ENCODE peak calls at places on chromosomes 12 and 14, in six cellular contexts. Q is AG04450, T is GM23338, J is aorta, L is adrenal gland, E is endodermal cell. N is an unnamed sample.

GRCh38 chr12:6540181-6540877 is 6.0 kb downstream of the GAPDH start:
- DNase-seq in Q (peak), T (peak), J (peak), L (peak), E (peak), N (peak)

GRCh38 chr12:87086118-87086891 is 830.1 kb upstream of the MGAT4C start:
- DNase-seq in Q (no peak), T (no peak), J (no peak), L (no peak), E (no peak), N (peak)

GRCh38 chr14:75428230-75429104 is 645 bp downstream of the JDP2 start:
- DNase-seq in Q (no peak), T (peak), J (peak), L (peak), E (peak), N (no peak)

GRCh38 chr14:56120091-56120632 is 2.0 kb downstream of the PELI2 start:
- DNase-seq in Q (no peak), T (no peak), J (no peak), L (no peak), E (no peak), N (no peak)

GRCh38 chr14:102479777-102480176 is 29.8 kb downstream of the ANKRD9 start:
- DNase-seq in Q (no peak), T (no peak), J (peak), L (peak), E (no peak), N (no peak)

GRCh38 chr12:121038861-121039654 is at the start of gene OASL:
- DNase-seq in Q (no peak), T (no peak), J (no peak), L (peak), E (no peak), N (peak)

GRCh38 chr12:46110928-46111699 is 120.7 kb upstream of the SCAF11 start:
- DNase-seq in Q (no peak), T (no peak), J (no peak), L (no peak), E (no peak), N (no peak)

GRCh38 chr12:50642035-50642451 is 121.9 kb upstream of the ATF1 start:
- DNase-seq in Q (peak), T (no peak), J (no peak), L (no peak), E (no peak), N (peak)

GRCh38 chr14:71711619-71712018 is 220.6 kb upstream of the RGS6 start:
- DNase-seq in Q (no peak), T (no peak), J (no peak), L (no peak), E (no peak), N (peak)

GRCh38 chr12:54762390-54762789 is 91.9 kb upstream of the MUCL1 start:
- DNase-seq in Q (no peak), T (no peak), J (no peak), L (no peak), E (no peak), N (no peak)

GRCh38 chr12:14558377-14559051 is 9.2 kb downstream of the PLBD1 start:
- DNase-seq in Q (no peak), T (no peak), J (no peak), L (no peak), E (no peak), N (no peak)

GRCh38 chr12:95218164-95218851 is 701 bp downstream of the VEZT start:
- DNase-seq in Q (no peak), T (no peak), J (no peak), L (peak), E (no peak), N (no peak)

GRCh38 chr12:52632656-52633055 is 14.3 kb upstream of the KRT73 start:
- DNase-seq in Q (no peak), T (no peak), J (no peak), L (no peak), E (no peak), N (no peak)

GRCh38 chr12:98490491-98491453 is 24.6 kb upstream of the TMPO start:
- DNase-seq in Q (peak), T (peak), J (peak), L (peak), E (peak), N (no peak)

GRCh38 chr14:70358631-70359030 is 852 bp downstream of the COX16 start:
- DNase-seq in Q (no peak), T (no peak), J (no peak), L (no peak), E (no peak), N (no peak)

GRCh38 chr14:29016050-29016900 is 249.7 kb downstream of the FOXG1 start:
- DNase-seq in Q (no peak), T (peak), J (no peak), L (peak), E (peak), N (no peak)

GRCh38 chr12:103824845-103825244 is 16.2 kb downstream of the NT5DC3 start:
- DNase-seq in Q (no peak), T (no peak), J (no peak), L (no peak), E (no peak), N (no peak)

GRCh38 chr12:49220972-49221371 is 32.1 kb upstream of the TUBA1A start:
- DNase-seq in Q (no peak), T (no peak), J (no peak), L (no peak), E (no peak), N (no peak)

GRCh38 chr12:49219417-49220026 is 30.6 kb upstream of the TUBA1A start:
- DNase-seq in Q (no peak), T (no peak), J (no peak), L (no peak), E (peak), N (no peak)

GRCh38 chr12:49223590-49224369 is 34.9 kb upstream of the TUBA1A start:
- DNase-seq in Q (no peak), T (no peak), J (no peak), L (no peak), E (no peak), N (no peak)

GRCh38 chr12:49225551-49226166 is 36.8 kb upstream of the TUBA1A start:
- DNase-seq in Q (no peak), T (peak), J (no peak), L (no peak), E (peak), N (no peak)

GRCh38 chr12:49223122-49223521 is 34.2 kb upstream of the TUBA1A start:
- DNase-seq in Q (no peak), T (no peak), J (no peak), L (no peak), E (no peak), N (no peak)
- H3K27ac ChIP-seq in Q (peak), T (no peak), J (peak), L (peak), E (no peak), N (no peak)

GRCh38 chr12:111412830-111413441 is 7.2 kb downstream of the SH2B3 start:
- DNase-seq in Q (no peak), T (no peak), J (no peak), L (no peak), E (no peak), N (no peak)

GRCh38 chr12:111412007-111412829 is 6.5 kb downstream of the SH2B3 start:
- DNase-seq in Q (no peak), T (peak), J (no peak), L (no peak), E (peak), N (no peak)

GRCh38 chr12:111417290-111417689 is 11.6 kb downstream of the SH2B3 start:
- DNase-seq in Q (no peak), T (no peak), J (no peak), L (no peak), E (no peak), N (no peak)

GRCh38 chr12:111413442-111414086 is 7.8 kb downstream of the SH2B3 start:
- DNase-seq in Q (no peak), T (no peak), J (no peak), L (peak), E (peak), N (no peak)

GRCh38 chr12:111414711-111415252 is 9.1 kb downstream of the SH2B3 start:
- DNase-seq in Q (no peak), T (no peak), J (no peak), L (no peak), E (no peak), N (no peak)
- H3K27ac ChIP-seq in Q (no peak), T (no peak), J (no peak), L (no peak), E (no peak), N (no peak)

DNA sequence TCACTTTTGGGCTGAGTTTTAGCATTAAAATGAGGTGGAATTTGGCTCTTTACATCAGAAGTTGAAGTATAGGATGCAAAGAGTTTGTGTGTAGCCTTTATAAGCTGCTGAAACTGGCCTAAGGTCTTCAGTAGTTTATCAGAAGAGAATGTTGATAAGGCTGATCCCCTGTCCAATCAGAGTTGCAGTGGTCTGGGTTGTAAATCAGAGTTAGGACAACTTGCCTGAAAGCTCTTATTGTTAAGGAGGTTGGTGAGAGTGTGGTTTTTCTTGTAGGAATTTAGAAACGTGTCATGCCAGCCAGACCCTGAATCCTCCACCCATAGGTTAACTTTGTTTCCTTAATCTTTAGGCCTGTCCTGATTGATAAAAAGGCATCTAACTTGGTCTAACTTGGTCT is 143.5 kb downstream of the ST8SIA1 start:
- DNase-seq in Q (no peak), T (no peak), J (no peak), L (no peak), E (no peak), N (no peak)
- H3K27ac ChIP-seq in Q (no peak), T (no peak), J (no peak), L (no peak), E (no peak), N (no peak)

GRCh38 chr12:16417058-16417457 is 69.6 kb downstream of the MGST1 start:
- DNase-seq in Q (no peak), T (peak), J (no peak), L (no peak), E (peak), N (no peak)
- H3K27ac ChIP-seq in Q (no peak), T (no peak), J (no peak), L (no peak), E (no peak), N (no peak)

GRCh38 chr12:3005736-3006135 is 46.5 kb downstream of the TEAD4 start:
- DNase-seq in Q (no peak), T (no peak), J (peak), L (no peak), E (no peak), N (no peak)
- H3K27ac ChIP-seq in Q (no peak), T (peak), J (no peak), L (no peak), E (no peak), N (no peak)

N was measured in epithelial cell of prostate.